ENCODE peak calls at places on chromosomes 4 and X, in ten cellular contexts. One of them, this sample, is unnamed.
A peak's percentile ranks its signal among the peaks of the same experiment; 100 is the strongest.

GRCh38 chr4:83516042-83516772 is 19.7 kb upstream of the GPAT3 start:
- DNase-seq in GDM1: no peak
- DNase-seq in tibial nerve: no peak
- DNase-seq in ELR: peak; percentile 95
- DNase-seq in NT2/D1: no peak
- DNase-seq in M059J: peak; percentile 95
- DNase-seq in hypothalamus: no peak
- DNase-seq in left ventricle myocardium superior: no peak
- DNase-seq in COR-L47: no peak
- DNase-seq in fibroblast of lung: peak; percentile 49
- DNase-seq in this sample: no peak

GRCh38 chrX:11351375-11352295 is 58.4 kb downstream of the AMELX start:
- DNase-seq in ELR: peak; percentile 37
- DNase-seq in tibial nerve: peak; percentile 16
- DNase-seq in COR-L47: no peak
- DNase-seq in GDM1: no peak
- DNase-seq in left ventricle myocardium superior: peak; percentile 63
- DNase-seq in fibroblast of lung: peak; percentile 91
- DNase-seq in M059J: peak; percentile 75
- DNase-seq in NT2/D1: no peak
- DNase-seq in hypothalamus: no peak
- DNase-seq in this sample: no peak

GRCh38 chrX:130108647-130109428 is 1.5 kb downstream of the ELF4 start:
- DNase-seq in tibial nerve: no peak
- DNase-seq in M059J: peak; percentile 63
- DNase-seq in ELR: peak; percentile 60
- DNase-seq in GDM1: peak; percentile 20
- DNase-seq in hypothalamus: no peak
- DNase-seq in NT2/D1: no peak
- DNase-seq in COR-L47: no peak
- DNase-seq in fibroblast of lung: no peak
- DNase-seq in left ventricle myocardium superior: peak; percentile 61
- DNase-seq in this sample: no peak

GRCh38 chr4:56129431-56129861 is 180.7 kb downstream of the CEP135 start:
- DNase-seq in NT2/D1: no peak
- DNase-seq in COR-L47: peak; percentile 12
- DNase-seq in tibial nerve: no peak
- DNase-seq in left ventricle myocardium superior: no peak
- DNase-seq in hypothalamus: no peak
- DNase-seq in GDM1: peak; percentile 7
- DNase-seq in M059J: peak; percentile 7
- DNase-seq in ELR: peak; percentile 5
- DNase-seq in fibroblast of lung: no peak
- DNase-seq in this sample: no peak

GRCh38 chrX:40462797-40463196 is 118.0 kb upstream of the ATP6AP2 start:
- DNase-seq in ELR: no peak
- DNase-seq in hypothalamus: peak; percentile 1
- DNase-seq in fibroblast of lung: no peak
- DNase-seq in NT2/D1: no peak
- DNase-seq in tibial nerve: no peak
- DNase-seq in M059J: no peak
- DNase-seq in COR-L47: no peak
- DNase-seq in left ventricle myocardium superior: no peak
- DNase-seq in GDM1: no peak
- DNase-seq in this sample: no peak

GRCh38 chr4:152939655-152940054 is 3.5 kb downstream of the FHDC1 start:
- DNase-seq in M059J: no peak
- DNase-seq in NT2/D1: no peak
- DNase-seq in tibial nerve: no peak
- DNase-seq in COR-L47: no peak
- DNase-seq in left ventricle myocardium superior: no peak
- DNase-seq in ELR: no peak
- DNase-seq in GDM1: no peak
- DNase-seq in hypothalamus: no peak
- DNase-seq in fibroblast of lung: no peak
- DNase-seq in this sample: no peak

GRCh38 chrX:40266490-40267333 is 169.0 kb upstream of the BCOR start:
- DNase-seq in fibroblast of lung: peak; percentile 63
- DNase-seq in COR-L47: peak; percentile 51
- DNase-seq in left ventricle myocardium superior: peak; percentile 80
- DNase-seq in hypothalamus: peak; percentile 54
- DNase-seq in M059J: peak; percentile 60
- DNase-seq in NT2/D1: peak; percentile 65
- DNase-seq in tibial nerve: peak; percentile 29
- DNase-seq in GDM1: peak; percentile 46
- DNase-seq in ELR: peak; percentile 71
- DNase-seq in this sample: peak; percentile 36

GRCh38 chr4:142656178-142656577 is 189.9 kb downstream of the INPP4B start:
- DNase-seq in left ventricle myocardium superior: no peak
- DNase-seq in GDM1: no peak
- DNase-seq in tibial nerve: no peak
- DNase-seq in fibroblast of lung: peak; percentile 30
- DNase-seq in COR-L47: no peak
- DNase-seq in M059J: peak; percentile 32
- DNase-seq in hypothalamus: no peak
- DNase-seq in ELR: peak; percentile 40
- DNase-seq in NT2/D1: no peak
- DNase-seq in this sample: no peak

GRCh38 chr4:57077550-57078311 is 32.5 kb downstream of the IGFBP7 start:
- DNase-seq in M059J: peak; percentile 61
- DNase-seq in tibial nerve: no peak
- DNase-seq in GDM1: no peak
- DNase-seq in ELR: peak; percentile 93
- DNase-seq in NT2/D1: peak; percentile 35
- DNase-seq in fibroblast of lung: no peak
- DNase-seq in hypothalamus: no peak
- DNase-seq in left ventricle myocardium superior: no peak
- DNase-seq in COR-L47: no peak
- DNase-seq in this sample: no peak

GRCh38 chrX:45006002-45006800 is 133.2 kb downstream of the KDM6A start:
- DNase-seq in COR-L47: no peak
- DNase-seq in NT2/D1: no peak
- DNase-seq in tibial nerve: no peak
- DNase-seq in hypothalamus: no peak
- DNase-seq in M059J: peak; percentile 86
- DNase-seq in fibroblast of lung: no peak
- DNase-seq in GDM1: no peak
- DNase-seq in left ventricle myocardium superior: no peak
- DNase-seq in ELR: peak; percentile 75
- DNase-seq in this sample: no peak

GRCh38 chrX:69151898-69152297 is 13.4 kb downstream of the PJA1 start:
- DNase-seq in fibroblast of lung: no peak
- DNase-seq in hypothalamus: no peak
- DNase-seq in tibial nerve: no peak
- DNase-seq in COR-L47: no peak
- DNase-seq in NT2/D1: no peak
- DNase-seq in GDM1: no peak
- DNase-seq in left ventricle myocardium superior: no peak
- DNase-seq in M059J: no peak
- DNase-seq in ELR: no peak
- DNase-seq in this sample: no peak

GRCh38 chrX:40530471-40530870 is 50.3 kb upstream of the ATP6AP2 start:
- DNase-seq in COR-L47: no peak
- DNase-seq in left ventricle myocardium superior: no peak
- DNase-seq in NT2/D1: no peak
- DNase-seq in GDM1: no peak
- DNase-seq in hypothalamus: no peak
- DNase-seq in tibial nerve: no peak
- DNase-seq in fibroblast of lung: no peak
- DNase-seq in ELR: no peak
- DNase-seq in M059J: no peak
- DNase-seq in this sample: no peak

GRCh38 chr4:133720001-133720400 is 481.6 kb downstream of the PABPC4L start:
- DNase-seq in hypothalamus: no peak
- DNase-seq in ELR: peak; percentile 30
- DNase-seq in left ventricle myocardium superior: no peak
- DNase-seq in COR-L47: no peak
- DNase-seq in tibial nerve: no peak
- DNase-seq in fibroblast of lung: no peak
- DNase-seq in NT2/D1: no peak
- DNase-seq in M059J: peak; percentile 5
- DNase-seq in GDM1: no peak
- DNase-seq in this sample: no peak

GRCh38 chr4:157099506-157099905 is 23.6 kb downstream of the GLRB start:
- DNase-seq in left ventricle myocardium superior: no peak
- DNase-seq in NT2/D1: no peak
- DNase-seq in M059J: no peak
- DNase-seq in ELR: no peak
- DNase-seq in COR-L47: no peak
- DNase-seq in tibial nerve: no peak
- DNase-seq in hypothalamus: no peak
- DNase-seq in fibroblast of lung: no peak
- DNase-seq in GDM1: no peak
- DNase-seq in this sample: no peak

GRCh38 chr4:42555828-42556227 is 101.1 kb downstream of the ATP8A1 start:
- DNase-seq in fibroblast of lung: peak; percentile 47
- DNase-seq in ELR: peak; percentile 1
- DNase-seq in hypothalamus: no peak
- DNase-seq in GDM1: no peak
- DNase-seq in left ventricle myocardium superior: no peak
- DNase-seq in COR-L47: peak; percentile 17
- DNase-seq in tibial nerve: no peak
- DNase-seq in M059J: peak; percentile 54
- DNase-seq in NT2/D1: no peak
- DNase-seq in this sample: no peak

GRCh38 chr4:94032754-94033153 is 174.9 kb upstream of the SMARCAD1 start:
- DNase-seq in hypothalamus: no peak
- DNase-seq in NT2/D1: peak; percentile 0
- DNase-seq in COR-L47: no peak
- DNase-seq in ELR: peak; percentile 0
- DNase-seq in M059J: peak; percentile 3
- DNase-seq in GDM1: no peak
- DNase-seq in fibroblast of lung: no peak
- DNase-seq in tibial nerve: no peak
- DNase-seq in left ventricle myocardium superior: no peak
- DNase-seq in this sample: no peak

GRCh38 chr4:141283152-141283551 is 62.5 kb downstream of the ZNF330 start:
- DNase-seq in tibial nerve: no peak
- DNase-seq in COR-L47: no peak
- DNase-seq in hypothalamus: no peak
- DNase-seq in ELR: no peak
- DNase-seq in GDM1: no peak
- DNase-seq in fibroblast of lung: no peak
- DNase-seq in left ventricle myocardium superior: no peak
- DNase-seq in M059J: no peak
- DNase-seq in NT2/D1: no peak
- DNase-seq in this sample: no peak

GRCh38 chr4:176794651-176795050 is 1.9 kb upstream of the VEGFC start:
- DNase-seq in ELR: no peak
- DNase-seq in fibroblast of lung: no peak
- DNase-seq in hypothalamus: no peak
- DNase-seq in M059J: no peak
- DNase-seq in left ventricle myocardium superior: no peak
- DNase-seq in GDM1: no peak
- DNase-seq in tibial nerve: no peak
- DNase-seq in COR-L47: no peak
- DNase-seq in NT2/D1: no peak
- DNase-seq in this sample: no peak

GRCh38 chr4:176340871-176341685 is 21.3 kb downstream of the SPCS3 start:
- DNase-seq in hypothalamus: no peak
- DNase-seq in ELR: peak; percentile 68
- DNase-seq in fibroblast of lung: peak; percentile 80
- DNase-seq in M059J: peak; percentile 42
- DNase-seq in tibial nerve: peak; percentile 47
- DNase-seq in NT2/D1: peak; percentile 30
- DNase-seq in left ventricle myocardium superior: no peak
- DNase-seq in COR-L47: peak; percentile 43
- DNase-seq in GDM1: no peak
- DNase-seq in this sample: no peak

GRCh38 chr4:185115827-185116232 is 27.2 kb upstream of the SLC25A4 start:
- DNase-seq in COR-L47: no peak
- DNase-seq in tibial nerve: no peak
- DNase-seq in NT2/D1: no peak
- DNase-seq in ELR: peak; percentile 30
- DNase-seq in left ventricle myocardium superior: peak; percentile 81
- DNase-seq in M059J: no peak
- DNase-seq in hypothalamus: no peak
- DNase-seq in fibroblast of lung: peak; percentile 99
- DNase-seq in GDM1: no peak
- DNase-seq in this sample: peak; percentile 79

GRCh38 chr4:163748474-163748873 is 254.0 kb downstream of the TMA16 start:
- DNase-seq in ELR: peak; percentile 32
- DNase-seq in GDM1: no peak
- DNase-seq in tibial nerve: no peak
- DNase-seq in NT2/D1: no peak
- DNase-seq in left ventricle myocardium superior: no peak
- DNase-seq in M059J: peak; percentile 55
- DNase-seq in COR-L47: peak; percentile 79
- DNase-seq in fibroblast of lung: peak; percentile 13
- DNase-seq in hypothalamus: no peak
- DNase-seq in this sample: no peak

GRCh38 chrX:63686878-63687714 is 97.9 kb downstream of the ARHGEF9 start:
- DNase-seq in COR-L47: no peak
- DNase-seq in fibroblast of lung: peak; percentile 48
- DNase-seq in left ventricle myocardium superior: no peak
- DNase-seq in NT2/D1: peak; percentile 47
- DNase-seq in ELR: peak; percentile 56
- DNase-seq in hypothalamus: no peak
- DNase-seq in M059J: peak; percentile 63
- DNase-seq in GDM1: no peak
- DNase-seq in tibial nerve: peak; percentile 5
- DNase-seq in this sample: peak; percentile 12

GRCh38 chr4:12672320-12672719 is 811.8 kb downstream of the RAB28 start:
- DNase-seq in M059J: no peak
- DNase-seq in hypothalamus: no peak
- DNase-seq in left ventricle myocardium superior: no peak
- DNase-seq in NT2/D1: no peak
- DNase-seq in fibroblast of lung: no peak
- DNase-seq in ELR: no peak
- DNase-seq in GDM1: no peak
- DNase-seq in tibial nerve: no peak
- DNase-seq in COR-L47: no peak
- DNase-seq in this sample: no peak

GRCh38 chr4:86901864-86902263 is 9.6 kb upstream of the C4orf36 start:
- DNase-seq in ELR: no peak
- DNase-seq in tibial nerve: no peak
- DNase-seq in GDM1: no peak
- DNase-seq in hypothalamus: no peak
- DNase-seq in fibroblast of lung: no peak
- DNase-seq in M059J: no peak
- DNase-seq in COR-L47: no peak
- DNase-seq in NT2/D1: no peak
- DNase-seq in left ventricle myocardium superior: no peak
- DNase-seq in this sample: no peak

GRCh38 chr4:123939621-123940020 is 543.0 kb downstream of the SPRY1 start:
- DNase-seq in GDM1: no peak
- DNase-seq in left ventricle myocardium superior: no peak
- DNase-seq in hypothalamus: no peak
- DNase-seq in tibial nerve: no peak
- DNase-seq in M059J: peak; percentile 75
- DNase-seq in ELR: peak; percentile 73
- DNase-seq in COR-L47: no peak
- DNase-seq in NT2/D1: no peak
- DNase-seq in fibroblast of lung: peak; percentile 85
- DNase-seq in this sample: no peak

GRCh38 chrX:148380614-148381561 is 119.5 kb upstream of the AFF2 start:
- DNase-seq in ELR: no peak
- DNase-seq in tibial nerve: no peak
- DNase-seq in hypothalamus: no peak
- DNase-seq in NT2/D1: no peak
- DNase-seq in COR-L47: no peak
- DNase-seq in left ventricle myocardium superior: no peak
- DNase-seq in M059J: peak; percentile 24
- DNase-seq in GDM1: no peak
- DNase-seq in fibroblast of lung: no peak
- DNase-seq in this sample: no peak

GRCh38 chr4:124083706-124084105 is 628.8 kb downstream of the ANKRD50 start:
- DNase-seq in fibroblast of lung: no peak
- DNase-seq in M059J: no peak
- DNase-seq in GDM1: no peak
- DNase-seq in tibial nerve: no peak
- DNase-seq in left ventricle myocardium superior: no peak
- DNase-seq in hypothalamus: no peak
- DNase-seq in ELR: no peak
- DNase-seq in NT2/D1: no peak
- DNase-seq in COR-L47: no peak
- DNase-seq in this sample: no peak